ENCODE peak calls at places on chromosomes 5 and 9, in seven cellular contexts. One of them, this sample, is unnamed.

GRCh38 chr9:91033802-91034201 is 232.2 kb downstream of the SYK start:
- DNase-seq in cardiac fibroblast: no peak
- DNase-seq in upper lobe of left lung: no peak
- DNase-seq in spleen: peak
- DNase-seq in CD8-positive, alpha-beta T cell: peak
- DNase-seq in cardiac muscle cell: peak
- DNase-seq in fibroblast of the aortic adventitia: no peak
- DNase-seq in this sample: no peak

GRCh38 chr9:84371737-84372136 is 31.2 kb upstream of the SLC28A3 start:
- DNase-seq in cardiac fibroblast: peak
- DNase-seq in upper lobe of left lung: peak
- DNase-seq in spleen: no peak
- DNase-seq in CD8-positive, alpha-beta T cell: no peak
- DNase-seq in cardiac muscle cell: no peak
- DNase-seq in fibroblast of the aortic adventitia: peak
- DNase-seq in this sample: peak

GRCh38 chr9:33320568-33321261 is 30.4 kb downstream of the NFX1 start:
- DNase-seq in cardiac fibroblast: peak
- DNase-seq in upper lobe of left lung: no peak
- DNase-seq in spleen: no peak
- DNase-seq in CD8-positive, alpha-beta T cell: no peak
- DNase-seq in cardiac muscle cell: no peak
- DNase-seq in fibroblast of the aortic adventitia: peak
- DNase-seq in this sample: peak

GRCh38 chr9:137952976-137953666 is 75.5 kb downstream of the CACNA1B start:
- DNase-seq in cardiac fibroblast: no peak
- DNase-seq in upper lobe of left lung: no peak
- DNase-seq in spleen: no peak
- DNase-seq in CD8-positive, alpha-beta T cell: no peak
- DNase-seq in cardiac muscle cell: no peak
- DNase-seq in fibroblast of the aortic adventitia: no peak
- DNase-seq in this sample: no peak

GRCh38 chr5:2417301-2417700 is 334.2 kb downstream of the IRX2 start:
- DNase-seq in cardiac fibroblast: no peak
- DNase-seq in upper lobe of left lung: no peak
- DNase-seq in spleen: no peak
- DNase-seq in CD8-positive, alpha-beta T cell: no peak
- DNase-seq in cardiac muscle cell: no peak
- DNase-seq in fibroblast of the aortic adventitia: no peak
- DNase-seq in this sample: no peak

GRCh38 chr9:111148390-111148993 is 110.2 kb upstream of the LPAR1 start:
- DNase-seq in cardiac fibroblast: peak
- DNase-seq in upper lobe of left lung: no peak
- DNase-seq in spleen: no peak
- DNase-seq in CD8-positive, alpha-beta T cell: no peak
- DNase-seq in cardiac muscle cell: no peak
- DNase-seq in fibroblast of the aortic adventitia: peak
- DNase-seq in this sample: peak

GRCh38 chr9:136975624-136976023 is 1.7 kb upstream of the PTGDS start:
- DNase-seq in cardiac fibroblast: no peak
- DNase-seq in upper lobe of left lung: peak
- DNase-seq in spleen: peak
- DNase-seq in CD8-positive, alpha-beta T cell: no peak
- DNase-seq in cardiac muscle cell: no peak
- DNase-seq in fibroblast of the aortic adventitia: no peak
- DNase-seq in this sample: no peak

GRCh38 chr5:131747180-131748105 is 49.4 kb downstream of the FNIP1 start:
- DNase-seq in cardiac fibroblast: no peak
- DNase-seq in upper lobe of left lung: no peak
- DNase-seq in spleen: no peak
- DNase-seq in CD8-positive, alpha-beta T cell: no peak
- DNase-seq in cardiac muscle cell: no peak
- DNase-seq in fibroblast of the aortic adventitia: peak
- DNase-seq in this sample: peak

GRCh38 chr5:178435321-178436238 is 154.6 kb downstream of the COL23A1 start:
- DNase-seq in cardiac fibroblast: no peak
- DNase-seq in upper lobe of left lung: no peak
- DNase-seq in spleen: no peak
- DNase-seq in CD8-positive, alpha-beta T cell: no peak
- DNase-seq in cardiac muscle cell: no peak
- DNase-seq in fibroblast of the aortic adventitia: no peak
- DNase-seq in this sample: no peak

GRCh38 chr9:76576344-76576743 is 117.4 kb downstream of the GCNT1 start:
- DNase-seq in cardiac fibroblast: peak
- DNase-seq in upper lobe of left lung: peak
- DNase-seq in spleen: no peak
- DNase-seq in CD8-positive, alpha-beta T cell: peak
- DNase-seq in cardiac muscle cell: no peak
- DNase-seq in fibroblast of the aortic adventitia: peak
- DNase-seq in this sample: peak

GRCh38 chr5:97131139-97131710 is 11.2 kb downstream of the LIX1 start:
- DNase-seq in cardiac fibroblast: peak
- DNase-seq in upper lobe of left lung: no peak
- DNase-seq in spleen: no peak
- DNase-seq in CD8-positive, alpha-beta T cell: no peak
- DNase-seq in cardiac muscle cell: no peak
- DNase-seq in fibroblast of the aortic adventitia: peak
- DNase-seq in this sample: peak

GRCh38 chr5:61330879-61331406 is 1.1 kb upstream of the ZSWIM6 start:
- DNase-seq in cardiac fibroblast: peak
- DNase-seq in upper lobe of left lung: peak
- DNase-seq in spleen: peak
- DNase-seq in CD8-positive, alpha-beta T cell: peak
- DNase-seq in cardiac muscle cell: peak
- DNase-seq in fibroblast of the aortic adventitia: peak
- DNase-seq in this sample: peak

GRCh38 chr5:150066436-150066835 is 19.9 kb downstream of the CSF1R start:
- DNase-seq in cardiac fibroblast: no peak
- DNase-seq in upper lobe of left lung: no peak
- DNase-seq in spleen: no peak
- DNase-seq in CD8-positive, alpha-beta T cell: no peak
- DNase-seq in cardiac muscle cell: no peak
- DNase-seq in fibroblast of the aortic adventitia: no peak
- DNase-seq in this sample: no peak

GRCh38 chr9:99889120-99889519 is 17.3 kb upstream of the STX17 start:
- DNase-seq in cardiac fibroblast: no peak
- DNase-seq in upper lobe of left lung: no peak
- DNase-seq in spleen: no peak
- DNase-seq in CD8-positive, alpha-beta T cell: no peak
- DNase-seq in cardiac muscle cell: no peak
- DNase-seq in fibroblast of the aortic adventitia: no peak
- DNase-seq in this sample: no peak

GRCh38 chr5:173010547-173011464 is 27.2 kb downstream of the ATP6V0E1 start:
- DNase-seq in cardiac fibroblast: peak
- DNase-seq in upper lobe of left lung: peak
- DNase-seq in spleen: no peak
- DNase-seq in CD8-positive, alpha-beta T cell: no peak
- DNase-seq in cardiac muscle cell: peak
- DNase-seq in fibroblast of the aortic adventitia: peak
- DNase-seq in this sample: peak

GRCh38 chr5:74206571-74207550 is 433.7 kb downstream of the ENC1 start:
- DNase-seq in cardiac fibroblast: peak
- DNase-seq in upper lobe of left lung: peak
- DNase-seq in spleen: no peak
- DNase-seq in CD8-positive, alpha-beta T cell: no peak
- DNase-seq in cardiac muscle cell: no peak
- DNase-seq in fibroblast of the aortic adventitia: peak
- DNase-seq in this sample: peak

GRCh38 chr5:140488914-140489313 is 58.5 kb upstream of the EIF4EBP3 start:
- DNase-seq in cardiac fibroblast: no peak
- DNase-seq in upper lobe of left lung: no peak
- DNase-seq in spleen: no peak
- DNase-seq in CD8-positive, alpha-beta T cell: no peak
- DNase-seq in cardiac muscle cell: no peak
- DNase-seq in fibroblast of the aortic adventitia: no peak
- DNase-seq in this sample: no peak

GRCh38 chr5:59519338-59519737 is 374.2 kb downstream of the PDE4D start:
- DNase-seq in cardiac fibroblast: no peak
- DNase-seq in upper lobe of left lung: no peak
- DNase-seq in spleen: no peak
- DNase-seq in CD8-positive, alpha-beta T cell: no peak
- DNase-seq in cardiac muscle cell: no peak
- DNase-seq in fibroblast of the aortic adventitia: no peak
- DNase-seq in this sample: no peak

GRCh38 chr5:152560508-152561137 is 155.5 kb upstream of the NMUR2 start:
- DNase-seq in cardiac fibroblast: peak
- DNase-seq in upper lobe of left lung: peak
- DNase-seq in spleen: peak
- DNase-seq in CD8-positive, alpha-beta T cell: peak
- DNase-seq in cardiac muscle cell: peak
- DNase-seq in fibroblast of the aortic adventitia: peak
- DNase-seq in this sample: peak

GRCh38 chr5:138466900-138467710 is 1.8 kb downstream of the EGR1 start:
- DNase-seq in cardiac fibroblast: peak
- DNase-seq in upper lobe of left lung: no peak
- DNase-seq in spleen: peak
- DNase-seq in CD8-positive, alpha-beta T cell: no peak
- DNase-seq in cardiac muscle cell: no peak
- DNase-seq in fibroblast of the aortic adventitia: peak
- DNase-seq in this sample: peak

GRCh38 chr5:66209350-66209749 is 65.2 kb downstream of the SREK1 start:
- DNase-seq in cardiac fibroblast: no peak
- DNase-seq in upper lobe of left lung: no peak
- DNase-seq in spleen: no peak
- DNase-seq in CD8-positive, alpha-beta T cell: no peak
- DNase-seq in cardiac muscle cell: no peak
- DNase-seq in fibroblast of the aortic adventitia: no peak
- DNase-seq in this sample: no peak

GRCh38 chr5:60836131-60836530 is 7.9 kb downstream of the ELOVL7 start:
- DNase-seq in cardiac fibroblast: no peak
- DNase-seq in upper lobe of left lung: no peak
- DNase-seq in spleen: no peak
- DNase-seq in CD8-positive, alpha-beta T cell: no peak
- DNase-seq in cardiac muscle cell: no peak
- DNase-seq in fibroblast of the aortic adventitia: no peak
- DNase-seq in this sample: no peak

GRCh38 chr9:124947727-124948391 is 7.0 kb upstream of the GOLGA1 start:
- DNase-seq in cardiac fibroblast: no peak
- DNase-seq in upper lobe of left lung: no peak
- DNase-seq in spleen: no peak
- DNase-seq in CD8-positive, alpha-beta T cell: no peak
- DNase-seq in cardiac muscle cell: no peak
- DNase-seq in fibroblast of the aortic adventitia: no peak
- DNase-seq in this sample: no peak

GRCh38 chr9:124949387-124949786 is 8.5 kb upstream of the GOLGA1 start:
- DNase-seq in cardiac fibroblast: no peak
- DNase-seq in upper lobe of left lung: no peak
- DNase-seq in spleen: no peak
- DNase-seq in CD8-positive, alpha-beta T cell: no peak
- DNase-seq in cardiac muscle cell: no peak
- DNase-seq in fibroblast of the aortic adventitia: no peak
- DNase-seq in this sample: no peak

GRCh38 chr9:124954255-124954654 is 13.4 kb upstream of the GOLGA1 start:
- DNase-seq in cardiac fibroblast: no peak
- DNase-seq in upper lobe of left lung: no peak
- DNase-seq in spleen: no peak
- DNase-seq in CD8-positive, alpha-beta T cell: no peak
- DNase-seq in cardiac muscle cell: no peak
- DNase-seq in fibroblast of the aortic adventitia: no peak
- DNase-seq in this sample: peak

GRCh38 chr9:124946167-124946566 is 5.3 kb upstream of the GOLGA1 start:
- DNase-seq in cardiac fibroblast: no peak
- DNase-seq in upper lobe of left lung: no peak
- DNase-seq in spleen: no peak
- DNase-seq in CD8-positive, alpha-beta T cell: no peak
- DNase-seq in cardiac muscle cell: no peak
- DNase-seq in fibroblast of the aortic adventitia: no peak
- DNase-seq in this sample: no peak

GRCh38 chr9:124950050-124950718 is 9.3 kb upstream of the GOLGA1 start:
- DNase-seq in cardiac fibroblast: no peak
- DNase-seq in upper lobe of left lung: no peak
- DNase-seq in spleen: no peak
- DNase-seq in CD8-positive, alpha-beta T cell: no peak
- DNase-seq in cardiac muscle cell: no peak
- DNase-seq in fibroblast of the aortic adventitia: no peak
- DNase-seq in this sample: no peak
- H3K4me3 ChIP-seq in cardiac fibroblast: no peak
- H3K4me3 ChIP-seq in upper lobe of left lung: no peak
- H3K4me3 ChIP-seq in spleen: no peak
- H3K4me3 ChIP-seq in CD8-positive, alpha-beta T cell: no peak
- H3K4me3 ChIP-seq in cardiac muscle cell: no peak
- H3K4me3 ChIP-seq in fibroblast of the aortic adventitia: no peak
- H3K4me3 ChIP-seq in this sample: no peak

DNA sequence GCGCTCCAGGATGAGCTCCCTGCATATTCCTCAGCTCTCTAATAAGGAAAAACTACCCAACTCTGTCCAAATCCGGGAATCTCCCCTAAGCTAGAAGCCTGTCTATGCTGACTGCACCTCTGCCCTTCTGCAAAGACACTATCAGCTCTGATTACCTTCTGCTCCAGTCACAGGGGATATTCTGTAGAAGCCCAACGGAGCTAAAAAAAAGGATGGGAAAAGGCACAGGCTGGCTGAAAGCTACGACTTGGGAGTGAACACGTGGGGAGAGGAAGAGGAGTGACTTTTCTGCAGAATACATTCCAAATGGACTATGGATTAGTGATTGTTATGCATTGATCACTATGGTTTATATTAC is 50.7 kb downstream of the IARS1 start:
- DNase-seq in cardiac fibroblast: no peak
- DNase-seq in upper lobe of left lung: no peak
- DNase-seq in spleen: no peak
- DNase-seq in CD8-positive, alpha-beta T cell: no peak
- DNase-seq in cardiac muscle cell: no peak
- DNase-seq in fibroblast of the aortic adventitia: no peak
- DNase-seq in this sample: no peak
- TF ChIP-seq CTCF in cardiac fibroblast: no peak
- TF ChIP-seq CTCF in upper lobe of left lung: no peak
- TF ChIP-seq CTCF in spleen: no peak
- TF ChIP-seq CTCF in CD8-positive, alpha-beta T cell: no peak
- TF ChIP-seq CTCF in cardiac muscle cell: no peak
- TF ChIP-seq CTCF in fibroblast of the aortic adventitia: no peak
- TF ChIP-seq CTCF in this sample: no peak

GRCh38 chr5:68225911-68226563 is 10.5 kb downstream of the PIK3R1 start:
- DNase-seq in cardiac fibroblast: peak
- DNase-seq in upper lobe of left lung: no peak
- DNase-seq in spleen: peak
- DNase-seq in CD8-positive, alpha-beta T cell: no peak
- DNase-seq in cardiac muscle cell: peak
- DNase-seq in fibroblast of the aortic adventitia: no peak
- DNase-seq in this sample: no peak
- H3K4me3 ChIP-seq in cardiac fibroblast: no peak
- H3K4me3 ChIP-seq in upper lobe of left lung: no peak
- H3K4me3 ChIP-seq in spleen: no peak
- H3K4me3 ChIP-seq in CD8-positive, alpha-beta T cell: no peak
- H3K4me3 ChIP-seq in cardiac muscle cell: no peak
- H3K4me3 ChIP-seq in fibroblast of the aortic adventitia: peak
- H3K4me3 ChIP-seq in this sample: no peak

DNA sequence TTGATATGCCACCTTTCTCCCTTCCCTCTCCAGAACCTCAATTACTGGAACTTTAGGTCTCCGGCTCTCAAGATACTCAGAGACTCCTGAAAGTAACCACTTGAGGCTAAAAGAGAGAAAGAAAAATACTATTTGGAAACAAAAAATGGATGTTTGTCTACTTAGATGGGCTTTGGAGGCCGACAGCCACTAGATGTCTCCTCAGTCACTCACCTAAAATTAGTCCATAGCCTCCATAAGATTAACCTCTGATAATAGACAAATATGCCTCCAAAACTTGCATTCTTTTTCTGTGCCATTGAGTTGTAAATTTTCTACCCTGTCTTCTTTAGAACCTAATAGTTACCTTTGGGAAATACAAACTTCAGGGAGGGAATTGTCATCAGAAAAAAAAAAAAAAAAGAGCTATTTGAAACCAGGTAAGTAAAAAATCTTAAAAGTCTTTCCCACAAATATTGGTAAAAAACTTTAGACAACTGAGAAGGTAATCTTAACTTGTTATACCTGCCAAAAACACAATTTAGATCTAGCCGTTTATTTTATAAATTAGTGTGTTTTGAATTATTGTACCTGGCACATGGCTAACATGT is 11.2 kb upstream of the PCDH1 start:
- DNase-seq in cardiac fibroblast: peak
- DNase-seq in upper lobe of left lung: no peak
- DNase-seq in spleen: no peak
- DNase-seq in CD8-positive, alpha-beta T cell: no peak
- DNase-seq in cardiac muscle cell: no peak
- DNase-seq in fibroblast of the aortic adventitia: peak
- DNase-seq in this sample: peak
- TF ChIP-seq CTCF in cardiac fibroblast: peak
- TF ChIP-seq CTCF in upper lobe of left lung: no peak
- TF ChIP-seq CTCF in spleen: peak
- TF ChIP-seq CTCF in CD8-positive, alpha-beta T cell: no peak
- TF ChIP-seq CTCF in cardiac muscle cell: peak
- TF ChIP-seq CTCF in fibroblast of the aortic adventitia: peak
- TF ChIP-seq CTCF in this sample: peak